ENCODE peak calls at places on chromosome 5, in ten cellular contexts. One of them, this sample, is unnamed.

GRCh38 chr5:154461531-154461930 is 15.7 kb downstream of the SAP30L start:
- DNase-seq in T-cell: no peak
- DNase-seq in NCI-H1048: no peak
- DNase-seq in activated naive CD4-positive, alpha-beta T cell treated with Interleukin-2 at 50 U/mL for 16 hours: no peak
- DNase-seq in AG09309: no peak
- DNase-seq in hippocampal formation: no peak
- DNase-seq in Daoy: no peak
- DNase-seq in posterior vena cava: peak
- DNase-seq in effector memory CD4-positive, alpha-beta T cell: no peak
- DNase-seq in ecto neural progenitor cell: no peak
- DNase-seq in this sample: no peak

GRCh38 chr5:131973089-131973712 is 27.7 kb upstream of the MEIKIN start:
- DNase-seq in T-cell: no peak
- DNase-seq in NCI-H1048: no peak
- DNase-seq in activated naive CD4-positive, alpha-beta T cell treated with Interleukin-2 at 50 U/mL for 16 hours: no peak
- DNase-seq in AG09309: no peak
- DNase-seq in hippocampal formation: no peak
- DNase-seq in Daoy: no peak
- DNase-seq in posterior vena cava: no peak
- DNase-seq in effector memory CD4-positive, alpha-beta T cell: no peak
- DNase-seq in ecto neural progenitor cell: no peak
- DNase-seq in this sample: no peak

GRCh38 chr5:52041843-52042242 is 658.6 kb downstream of the ISL1 start:
- DNase-seq in T-cell: no peak
- DNase-seq in NCI-H1048: no peak
- DNase-seq in activated naive CD4-positive, alpha-beta T cell treated with Interleukin-2 at 50 U/mL for 16 hours: no peak
- DNase-seq in AG09309: no peak
- DNase-seq in hippocampal formation: no peak
- DNase-seq in Daoy: no peak
- DNase-seq in posterior vena cava: no peak
- DNase-seq in effector memory CD4-positive, alpha-beta T cell: no peak
- DNase-seq in ecto neural progenitor cell: no peak
- DNase-seq in this sample: no peak

GRCh38 chr5:140806834-140807775 is at the start of gene PCDHA4:
- DNase-seq in T-cell: no peak
- DNase-seq in NCI-H1048: peak
- DNase-seq in activated naive CD4-positive, alpha-beta T cell treated with Interleukin-2 at 50 U/mL for 16 hours: no peak
- DNase-seq in AG09309: no peak
- DNase-seq in hippocampal formation: peak
- DNase-seq in Daoy: peak
- DNase-seq in posterior vena cava: no peak
- DNase-seq in effector memory CD4-positive, alpha-beta T cell: no peak
- DNase-seq in ecto neural progenitor cell: peak
- DNase-seq in this sample: peak

GRCh38 chr5:43193171-43193951 is 1.3 kb downstream of the NIM1K start:
- DNase-seq in T-cell: peak
- DNase-seq in NCI-H1048: no peak
- DNase-seq in activated naive CD4-positive, alpha-beta T cell treated with Interleukin-2 at 50 U/mL for 16 hours: peak
- DNase-seq in AG09309: peak
- DNase-seq in hippocampal formation: peak
- DNase-seq in Daoy: peak
- DNase-seq in posterior vena cava: no peak
- DNase-seq in effector memory CD4-positive, alpha-beta T cell: no peak
- DNase-seq in ecto neural progenitor cell: no peak
- DNase-seq in this sample: peak

GRCh38 chr5:99119326-99119725 is 190.5 kb upstream of the CHD1 start:
- DNase-seq in T-cell: no peak
- DNase-seq in NCI-H1048: no peak
- DNase-seq in activated naive CD4-positive, alpha-beta T cell treated with Interleukin-2 at 50 U/mL for 16 hours: no peak
- DNase-seq in AG09309: no peak
- DNase-seq in hippocampal formation: no peak
- DNase-seq in Daoy: no peak
- DNase-seq in posterior vena cava: no peak
- DNase-seq in effector memory CD4-positive, alpha-beta T cell: no peak
- DNase-seq in ecto neural progenitor cell: no peak
- DNase-seq in this sample: no peak

GRCh38 chr5:135058326-135058725 is 24.3 kb upstream of the PITX1 start:
- DNase-seq in T-cell: no peak
- DNase-seq in NCI-H1048: no peak
- DNase-seq in activated naive CD4-positive, alpha-beta T cell treated with Interleukin-2 at 50 U/mL for 16 hours: no peak
- DNase-seq in AG09309: no peak
- DNase-seq in hippocampal formation: no peak
- DNase-seq in Daoy: no peak
- DNase-seq in posterior vena cava: no peak
- DNase-seq in effector memory CD4-positive, alpha-beta T cell: no peak
- DNase-seq in ecto neural progenitor cell: no peak
- DNase-seq in this sample: no peak

GRCh38 chr5:26691486-26691885 is 346.9 kb downstream of the CDH9 start:
- DNase-seq in T-cell: no peak
- DNase-seq in NCI-H1048: no peak
- DNase-seq in activated naive CD4-positive, alpha-beta T cell treated with Interleukin-2 at 50 U/mL for 16 hours: no peak
- DNase-seq in AG09309: no peak
- DNase-seq in hippocampal formation: no peak
- DNase-seq in Daoy: no peak
- DNase-seq in posterior vena cava: no peak
- DNase-seq in effector memory CD4-positive, alpha-beta T cell: no peak
- DNase-seq in ecto neural progenitor cell: no peak
- DNase-seq in this sample: no peak

GRCh38 chr5:34552129-34552528 is 104.0 kb upstream of the RAI14 start:
- DNase-seq in T-cell: no peak
- DNase-seq in NCI-H1048: no peak
- DNase-seq in activated naive CD4-positive, alpha-beta T cell treated with Interleukin-2 at 50 U/mL for 16 hours: no peak
- DNase-seq in AG09309: no peak
- DNase-seq in hippocampal formation: peak
- DNase-seq in Daoy: no peak
- DNase-seq in posterior vena cava: no peak
- DNase-seq in effector memory CD4-positive, alpha-beta T cell: no peak
- DNase-seq in ecto neural progenitor cell: no peak
- DNase-seq in this sample: no peak

GRCh38 chr5:81755320-81755719 is 4.4 kb upstream of the SSBP2 start:
- DNase-seq in T-cell: no peak
- DNase-seq in NCI-H1048: no peak
- DNase-seq in activated naive CD4-positive, alpha-beta T cell treated with Interleukin-2 at 50 U/mL for 16 hours: no peak
- DNase-seq in AG09309: peak
- DNase-seq in hippocampal formation: no peak
- DNase-seq in Daoy: peak
- DNase-seq in posterior vena cava: no peak
- DNase-seq in effector memory CD4-positive, alpha-beta T cell: no peak
- DNase-seq in ecto neural progenitor cell: no peak
- DNase-seq in this sample: no peak

GRCh38 chr5:177440990-177441780 is 5.4 kb upstream of the PRR7 start:
- DNase-seq in T-cell: no peak
- DNase-seq in NCI-H1048: no peak
- DNase-seq in activated naive CD4-positive, alpha-beta T cell treated with Interleukin-2 at 50 U/mL for 16 hours: no peak
- DNase-seq in AG09309: no peak
- DNase-seq in hippocampal formation: no peak
- DNase-seq in Daoy: no peak
- DNase-seq in posterior vena cava: peak
- DNase-seq in effector memory CD4-positive, alpha-beta T cell: no peak
- DNase-seq in ecto neural progenitor cell: no peak
- DNase-seq in this sample: no peak

GRCh38 chr5:165321912-165322311 is 1816.5 kb downstream of the MAT2B start:
- DNase-seq in T-cell: no peak
- DNase-seq in NCI-H1048: no peak
- DNase-seq in activated naive CD4-positive, alpha-beta T cell treated with Interleukin-2 at 50 U/mL for 16 hours: no peak
- DNase-seq in AG09309: no peak
- DNase-seq in hippocampal formation: no peak
- DNase-seq in Daoy: peak
- DNase-seq in posterior vena cava: no peak
- DNase-seq in effector memory CD4-positive, alpha-beta T cell: no peak
- DNase-seq in ecto neural progenitor cell: no peak
- DNase-seq in this sample: no peak

GRCh38 chr5:176535655-176536131 is 1.5 kb downstream of the RNF44 start:
- DNase-seq in T-cell: no peak
- DNase-seq in NCI-H1048: no peak
- DNase-seq in activated naive CD4-positive, alpha-beta T cell treated with Interleukin-2 at 50 U/mL for 16 hours: no peak
- DNase-seq in AG09309: no peak
- DNase-seq in hippocampal formation: no peak
- DNase-seq in Daoy: peak
- DNase-seq in posterior vena cava: no peak
- DNase-seq in effector memory CD4-positive, alpha-beta T cell: no peak
- DNase-seq in ecto neural progenitor cell: no peak
- DNase-seq in this sample: no peak

GRCh38 chr5:72355706-72356299 is 35.6 kb downstream of the PTCD2 start:
- DNase-seq in T-cell: no peak
- DNase-seq in NCI-H1048: no peak
- DNase-seq in activated naive CD4-positive, alpha-beta T cell treated with Interleukin-2 at 50 U/mL for 16 hours: no peak
- DNase-seq in AG09309: no peak
- DNase-seq in hippocampal formation: peak
- DNase-seq in Daoy: peak
- DNase-seq in posterior vena cava: no peak
- DNase-seq in effector memory CD4-positive, alpha-beta T cell: no peak
- DNase-seq in ecto neural progenitor cell: peak
- DNase-seq in this sample: peak

GRCh38 chr5:82164109-82164956 is 113.8 kb downstream of the RPS23 start:
- DNase-seq in T-cell: no peak
- DNase-seq in NCI-H1048: no peak
- DNase-seq in activated naive CD4-positive, alpha-beta T cell treated with Interleukin-2 at 50 U/mL for 16 hours: no peak
- DNase-seq in AG09309: no peak
- DNase-seq in hippocampal formation: no peak
- DNase-seq in Daoy: peak
- DNase-seq in posterior vena cava: no peak
- DNase-seq in effector memory CD4-positive, alpha-beta T cell: no peak
- DNase-seq in ecto neural progenitor cell: no peak
- DNase-seq in this sample: no peak

GRCh38 chr5:8070138-8070537 is 201.2 kb downstream of the MTRR start:
- DNase-seq in T-cell: no peak
- DNase-seq in NCI-H1048: no peak
- DNase-seq in activated naive CD4-positive, alpha-beta T cell treated with Interleukin-2 at 50 U/mL for 16 hours: no peak
- DNase-seq in AG09309: no peak
- DNase-seq in hippocampal formation: no peak
- DNase-seq in Daoy: no peak
- DNase-seq in posterior vena cava: no peak
- DNase-seq in effector memory CD4-positive, alpha-beta T cell: no peak
- DNase-seq in ecto neural progenitor cell: no peak
- DNase-seq in this sample: no peak

GRCh38 chr5:90878549-90879196 is 320.1 kb downstream of the ADGRV1 start:
- DNase-seq in T-cell: no peak
- DNase-seq in NCI-H1048: no peak
- DNase-seq in activated naive CD4-positive, alpha-beta T cell treated with Interleukin-2 at 50 U/mL for 16 hours: no peak
- DNase-seq in AG09309: no peak
- DNase-seq in hippocampal formation: no peak
- DNase-seq in Daoy: peak
- DNase-seq in posterior vena cava: no peak
- DNase-seq in effector memory CD4-positive, alpha-beta T cell: no peak
- DNase-seq in ecto neural progenitor cell: no peak
- DNase-seq in this sample: no peak

GRCh38 chr5:128631771-128632170 is 93.7 kb upstream of the FBN2 start:
- DNase-seq in T-cell: no peak
- DNase-seq in NCI-H1048: no peak
- DNase-seq in activated naive CD4-positive, alpha-beta T cell treated with Interleukin-2 at 50 U/mL for 16 hours: no peak
- DNase-seq in AG09309: no peak
- DNase-seq in hippocampal formation: no peak
- DNase-seq in Daoy: no peak
- DNase-seq in posterior vena cava: no peak
- DNase-seq in effector memory CD4-positive, alpha-beta T cell: no peak
- DNase-seq in ecto neural progenitor cell: no peak
- DNase-seq in this sample: no peak

GRCh38 chr5:115433918-115434317 is 110.7 kb downstream of the FEM1C start:
- DNase-seq in T-cell: no peak
- DNase-seq in NCI-H1048: no peak
- DNase-seq in activated naive CD4-positive, alpha-beta T cell treated with Interleukin-2 at 50 U/mL for 16 hours: no peak
- DNase-seq in AG09309: no peak
- DNase-seq in hippocampal formation: no peak
- DNase-seq in Daoy: no peak
- DNase-seq in posterior vena cava: no peak
- DNase-seq in effector memory CD4-positive, alpha-beta T cell: no peak
- DNase-seq in ecto neural progenitor cell: no peak
- DNase-seq in this sample: no peak

This sample was measured in substantia nigra.